ENCODE peak calls at places on chromosomes 3 and 15, in nine cellular contexts. M is cardiac muscle cell, Y is OCI-LY7, S is AG10803, G is neural crest cell, J is fibroblast of pulmonary artery, D is HCT116, N is AG04450, Q is endothelial cell. E is an unnamed sample.

GRCh38 chr3:53082736-53083135 is 36.9 kb upstream of the SFMBT1 start:
- DNase-seq in S (no peak), Y (no peak), Q (no peak), J (no peak), D (no peak), M (no peak), N (no peak), G (no peak), E (no peak)

GRCh38 chr3:183775781-183776180 is 49.6 kb downstream of the MAP6D1 start:
- DNase-seq in Y (no peak), S (peak; percentile 14), N (no peak), D (no peak), Q (no peak), M (no peak), J (no peak), G (no peak), E (no peak)

GRCh38 chr15:40847225-40847961 is 3.5 kb downstream of the SPINT1 start:
- DNase-seq in J (peak; percentile 56), N (no peak), Q (peak; percentile 45), S (no peak), M (peak; percentile 76), G (no peak), D (no peak), Y (peak; percentile 72), E (peak; percentile 73)

GRCh38 chr3:127484601-127485388 is 105.7 kb downstream of the TPRA1 start:
- DNase-seq in D (no peak), G (no peak), Y (no peak), J (no peak), Q (peak; percentile 1), S (peak; percentile 48), M (no peak), N (no peak), E (peak; percentile 41)

GRCh38 chr15:52124270-52124878 is 11.8 kb upstream of the BCL2L10 start:
- DNase-seq in G (no peak), D (no peak), M (no peak), N (no peak), Y (no peak), S (peak; percentile 48), Q (no peak), J (peak; percentile 60), E (no peak)

GRCh38 chr3:31196881-31197364 is 302.5 kb upstream of the GADL1 start:
- DNase-seq in M (peak; percentile 15), D (no peak), Y (no peak), S (peak; percentile 99), N (no peak), J (peak; percentile 71), G (no peak), Q (no peak), E (no peak)

GRCh38 chr3:196339493-196340254 is 1.5 kb upstream of the TM4SF19 start:
- DNase-seq in D (no peak), Y (no peak), Q (no peak), J (peak; percentile 62), S (peak; percentile 53), G (no peak), M (no peak), N (no peak), E (no peak)

GRCh38 chr3:163071684-163072083 is 1575.1 kb downstream of the OTOL1 start:
- DNase-seq in Y (no peak), J (peak; percentile 35), S (no peak), Q (no peak), D (no peak), M (no peak), N (no peak), G (no peak), E (no peak)

GRCh38 chr3:66140106-66140505 is 80.7 kb upstream of the SLC25A26 start:
- DNase-seq in D (no peak), J (no peak), M (no peak), G (no peak), Y (no peak), Q (no peak), S (peak; percentile 35), N (no peak), E (no peak)

GRCh38 chr3:188656196-188656982 is 502.4 kb downstream of the LPP start:
- DNase-seq in G (no peak), J (peak; percentile 52), N (no peak), M (no peak), D (no peak), Y (no peak), Q (no peak), S (peak; percentile 40), E (no peak)

GRCh38 chr3:115275897-115276296 is 128.8 kb upstream of the ZBTB20 start:
- DNase-seq in G (no peak), D (no peak), M (no peak), Y (no peak), Q (no peak), S (peak; percentile 77), N (no peak), J (peak; percentile 76), E (no peak)

GRCh38 chr15:41512512-41513281 is 930 bp downstream of the LTK start:
- DNase-seq in Y (no peak), G (peak; percentile 26), N (no peak), J (no peak), D (no peak), M (peak; percentile 60), S (no peak), Q (peak; percentile 26), E (peak; percentile 60)

GRCh38 chr3:119295816-119296484 is 1.8 kb downstream of the ARHGAP31 start:
- DNase-seq in Q (no peak), G (no peak), J (no peak), M (no peak), S (peak; percentile 82), Y (no peak), D (no peak), N (no peak), E (no peak)

GRCh38 chr15:45185903-45186770 is 1.6 kb downstream of the SHF start:
- DNase-seq in N (no peak), G (no peak), D (no peak), Q (no peak), M (no peak), J (no peak), S (peak; percentile 38), Y (no peak), E (peak; percentile 20)

GRCh38 chr3:79268422-79268821 is 499.4 kb downstream of the ROBO1 start:
- DNase-seq in N (no peak), G (no peak), J (no peak), Y (no peak), S (no peak), Q (no peak), M (no peak), D (no peak), E (no peak)

DNA sequence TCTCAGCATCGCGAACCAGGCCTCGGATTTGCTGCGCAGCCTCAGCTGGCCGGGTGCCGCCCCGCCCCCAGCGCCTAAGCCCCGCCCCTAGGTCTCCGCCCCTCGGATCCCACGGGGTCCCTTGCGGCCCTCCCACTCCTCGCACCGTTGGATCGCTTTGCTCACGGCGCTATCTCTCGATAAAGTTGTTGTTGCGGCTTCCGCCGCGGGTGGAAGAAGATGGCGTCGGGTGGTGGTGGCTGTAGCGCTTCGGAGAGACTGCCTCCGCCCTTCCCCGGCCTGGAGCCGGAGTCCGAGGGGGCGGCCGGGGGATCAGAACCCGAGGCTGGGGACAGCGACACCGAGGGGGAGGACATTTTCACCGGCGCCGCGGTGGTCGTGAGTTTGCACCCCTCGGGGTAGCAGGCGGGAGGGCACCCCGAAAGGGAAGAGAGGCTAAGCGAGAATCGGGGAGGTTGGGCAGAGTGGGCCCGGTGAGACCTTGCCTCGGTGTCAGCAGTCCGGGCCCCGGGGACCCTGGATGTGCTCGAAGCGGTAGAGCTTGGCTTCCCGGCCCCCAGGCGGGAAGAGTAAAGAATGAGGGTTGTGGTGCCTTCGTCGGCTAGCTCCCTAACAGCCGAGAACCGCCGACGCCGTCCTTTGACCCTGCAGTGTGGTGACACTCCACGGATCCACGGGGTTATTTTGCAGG is at the start of gene SNX1:
- DNase-seq in G (peak; percentile 94), J (peak; percentile 96), S (peak; percentile 93), N (peak; percentile 81), Q (peak; percentile 96), M (peak; percentile 95), D (peak; percentile 82), Y (peak; percentile 96), E (peak; percentile 90)
- TF ChIP-seq CTCF in G (peak; percentile 27), J (no peak), S (no peak), N (no peak), Q (no peak), M (no peak), D (no peak), Y (no peak), E (no peak)

GRCh38 chr3:15116032-15116653 is 17.2 kb upstream of the RBSN start:
- DNase-seq in D (no peak), G (no peak), M (no peak), N (no peak), Y (no peak), S (no peak), Q (no peak), J (no peak), E (no peak)
- TF ChIP-seq CTCF in D (no peak), G (no peak), M (no peak), N (no peak), Y (no peak), S (no peak), Q (no peak), J (no peak), E (no peak)

GRCh38 chr3:8938021-8938420 is 25.3 kb downstream of the RAD18 start:
- DNase-seq in D (peak; percentile 23), S (peak; percentile 45), Q (no peak), M (peak; percentile 14), J (peak; percentile 75), N (no peak), G (no peak), Y (peak; percentile 32), E (no peak)
- TF ChIP-seq CTCF in D (peak; percentile 55), S (peak; percentile 58), Q (peak; percentile 34), M (peak; percentile 49), J (peak; percentile 60), N (peak; percentile 48), G (peak; percentile 60), Y (peak; percentile 72), E (peak; percentile 37)

DNA sequence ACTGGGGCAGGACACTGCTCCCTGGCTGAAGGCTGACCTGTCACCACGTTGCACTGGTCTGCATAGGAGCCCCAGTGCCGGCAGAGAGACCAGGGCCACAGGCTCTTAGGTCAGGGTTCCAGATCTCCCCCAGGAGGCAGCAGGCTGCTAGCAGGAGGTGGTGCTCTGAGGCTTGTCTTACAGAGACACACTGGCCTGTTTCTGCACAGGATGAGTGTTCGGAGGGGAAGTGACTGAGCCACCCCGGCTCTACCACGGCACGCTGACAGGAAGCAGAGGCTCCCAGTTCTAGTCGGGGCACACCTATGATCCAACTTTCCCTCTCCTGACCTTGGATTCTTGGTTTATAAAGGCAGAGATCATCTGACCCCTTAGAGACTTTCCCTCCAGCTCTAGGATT is 8.6 kb downstream of the FBXL22 start:
- DNase-seq in D (no peak), Q (no peak), G (no peak), S (no peak), N (no peak), Y (no peak), J (no peak), M (no peak), E (no peak)
- TF ChIP-seq CTCF in D (no peak), Q (no peak), G (no peak), S (no peak), N (no peak), Y (no peak), J (no peak), M (no peak), E (no peak)